ENCODE peak calls at places on chromosomes 3 and 15, in six cellular contexts. One of them, this sample, is unnamed. For H3K4me1, the result is how much of the 10 kb centered on the place peaks cover.

GRCh38 chr3:195900426-195901355 is 7.7 kb downstream of the TNK2 start:
- DNase-seq in colonic mucosa: no peak
- DNase-seq in SJSA1: no peak
- DNase-seq in heart right ventricle: peak
- DNase-seq in uterus: no peak
- DNase-seq in keratinocyte: no peak
- DNase-seq in this sample: peak

GRCh38 chr15:50150349-50150748 is 31.3 kb upstream of the ATP8B4 start:
- DNase-seq in SJSA1: no peak
- DNase-seq in colonic mucosa: no peak
- DNase-seq in heart right ventricle: no peak
- DNase-seq in uterus: no peak
- DNase-seq in keratinocyte: no peak
- DNase-seq in this sample: no peak

GRCh38 chr15:67444100-67444499 is 76.8 kb upstream of the C15orf61 start:
- DNase-seq in uterus: no peak
- DNase-seq in heart right ventricle: no peak
- DNase-seq in SJSA1: no peak
- DNase-seq in colonic mucosa: no peak
- DNase-seq in keratinocyte: no peak
- DNase-seq in this sample: no peak

GRCh38 chr15:89114974-89115373 is 26.7 kb downstream of the ABHD2 start:
- DNase-seq in keratinocyte: no peak
- DNase-seq in SJSA1: no peak
- DNase-seq in colonic mucosa: no peak
- DNase-seq in heart right ventricle: no peak
- DNase-seq in uterus: peak
- DNase-seq in this sample: peak

GRCh38 chr3:48826451-48826850 is 21.2 kb downstream of the PRKAR2A start:
- DNase-seq in uterus: no peak
- DNase-seq in keratinocyte: no peak
- DNase-seq in colonic mucosa: no peak
- DNase-seq in heart right ventricle: no peak
- DNase-seq in SJSA1: peak
- DNase-seq in this sample: no peak

GRCh38 chr15:33293619-33294309 is 17.0 kb upstream of the RYR3 start:
- DNase-seq in uterus: no peak
- DNase-seq in heart right ventricle: no peak
- DNase-seq in colonic mucosa: no peak
- DNase-seq in SJSA1: no peak
- DNase-seq in keratinocyte: no peak
- DNase-seq in this sample: no peak

GRCh38 chr3:25502233-25502632 is 74.2 kb downstream of the RARB start:
- DNase-seq in keratinocyte: no peak
- DNase-seq in SJSA1: no peak
- DNase-seq in heart right ventricle: no peak
- DNase-seq in colonic mucosa: no peak
- DNase-seq in uterus: no peak
- DNase-seq in this sample: no peak

GRCh38 chr3:46907271-46907670 is 29.8 kb downstream of the PTH1R start:
- DNase-seq in keratinocyte: no peak
- DNase-seq in colonic mucosa: no peak
- DNase-seq in heart right ventricle: no peak
- DNase-seq in uterus: no peak
- DNase-seq in SJSA1: no peak
- DNase-seq in this sample: no peak

GRCh38 chr15:91866971-91867372 is 13.5 kb downstream of the SLCO3A1 start:
- DNase-seq in heart right ventricle: peak
- DNase-seq in uterus: peak
- DNase-seq in colonic mucosa: no peak
- DNase-seq in keratinocyte: no peak
- DNase-seq in SJSA1: no peak
- DNase-seq in this sample: no peak

GRCh38 chr15:38878946-38879345 is 314.3 kb upstream of the RASGRP1 start:
- DNase-seq in keratinocyte: no peak
- DNase-seq in uterus: no peak
- DNase-seq in heart right ventricle: no peak
- DNase-seq in colonic mucosa: no peak
- DNase-seq in SJSA1: no peak
- DNase-seq in this sample: peak

GRCh38 chr3:13021141-13021933 is 51.9 kb downstream of the IQSEC1 start:
- DNase-seq in colonic mucosa: no peak
- DNase-seq in heart right ventricle: peak
- DNase-seq in SJSA1: no peak
- DNase-seq in uterus: no peak
- DNase-seq in keratinocyte: no peak
- DNase-seq in this sample: peak

GRCh38 chr3:193510154-193510553 is 44.5 kb downstream of the ATP13A4 start:
- DNase-seq in uterus: no peak
- DNase-seq in keratinocyte: no peak
- DNase-seq in heart right ventricle: no peak
- DNase-seq in SJSA1: no peak
- DNase-seq in colonic mucosa: no peak
- DNase-seq in this sample: no peak

GRCh38 chr3:159486580-159486979 is 502.1 kb upstream of the IL12A start:
- DNase-seq in heart right ventricle: no peak
- DNase-seq in uterus: no peak
- DNase-seq in SJSA1: no peak
- DNase-seq in keratinocyte: no peak
- DNase-seq in colonic mucosa: no peak
- DNase-seq in this sample: no peak

GRCh38 chr3:197994736-197995135 is 34.7 kb downstream of the LMLN start:
- DNase-seq in uterus: no peak
- DNase-seq in colonic mucosa: no peak
- DNase-seq in keratinocyte: no peak
- DNase-seq in heart right ventricle: no peak
- DNase-seq in SJSA1: no peak
- DNase-seq in this sample: no peak

GRCh38 chr3:197996855-197997254 is 36.8 kb downstream of the LMLN start:
- DNase-seq in keratinocyte: no peak
- DNase-seq in colonic mucosa: no peak
- DNase-seq in heart right ventricle: no peak
- DNase-seq in uterus: no peak
- DNase-seq in SJSA1: no peak
- DNase-seq in this sample: no peak

GRCh38 chr3:197997936-197998335 is 37.9 kb downstream of the LMLN start:
- DNase-seq in SJSA1: no peak
- DNase-seq in colonic mucosa: no peak
- DNase-seq in keratinocyte: no peak
- DNase-seq in uterus: no peak
- DNase-seq in heart right ventricle: no peak
- DNase-seq in this sample: no peak
- H3K4me3 ChIP-seq in SJSA1: no peak
- H3K4me3 ChIP-seq in colonic mucosa: no peak
- H3K4me3 ChIP-seq in keratinocyte: no peak
- H3K4me3 ChIP-seq in uterus: no peak
- H3K4me3 ChIP-seq in heart right ventricle: no peak
- H3K4me3 ChIP-seq in this sample: no peak

GRCh38 chr3:71313844-71314243 is 269.7 kb downstream of the FOXP1 start:
- DNase-seq in colonic mucosa: no peak
- DNase-seq in SJSA1: no peak
- DNase-seq in heart right ventricle: no peak
- DNase-seq in keratinocyte: no peak
- DNase-seq in uterus: no peak
- DNase-seq in this sample: no peak
- H3K27ac ChIP-seq in colonic mucosa: no peak
- H3K27ac ChIP-seq in SJSA1: no peak
- H3K27ac ChIP-seq in heart right ventricle: no peak
- H3K27ac ChIP-seq in keratinocyte: no peak
- H3K27ac ChIP-seq in uterus: no peak
- H3K27ac ChIP-seq in this sample: no peak

GRCh38 chr3:161275919-161276318 is 54.8 kb downstream of the NMD3 start:
- DNase-seq in keratinocyte: no peak
- DNase-seq in SJSA1: no peak
- DNase-seq in uterus: no peak
- DNase-seq in heart right ventricle: no peak
- DNase-seq in colonic mucosa: peak
- DNase-seq in this sample: no peak
- H3K4me1 ChIP-seq in keratinocyte: under half
- H3K4me1 ChIP-seq in SJSA1: under half
- H3K4me1 ChIP-seq in uterus: under half
- H3K4me1 ChIP-seq in heart right ventricle: under half
- H3K4me1 ChIP-seq in colonic mucosa: under half
- H3K4me1 ChIP-seq in this sample: under half

GRCh38 chr3:52679139-52679538 is 6.6 kb downstream of the PBRM1 start:
- DNase-seq in colonic mucosa: no peak
- DNase-seq in heart right ventricle: no peak
- DNase-seq in SJSA1: no peak
- DNase-seq in uterus: no peak
- DNase-seq in keratinocyte: no peak
- DNase-seq in this sample: no peak

GRCh38 chr3:52679811-52680210 is 5.9 kb downstream of the PBRM1 start:
- DNase-seq in heart right ventricle: no peak
- DNase-seq in colonic mucosa: no peak
- DNase-seq in keratinocyte: no peak
- DNase-seq in SJSA1: no peak
- DNase-seq in uterus: no peak
- DNase-seq in this sample: no peak

GRCh38 chr3:52682016-52682415 is 3.7 kb downstream of the PBRM1 start:
- DNase-seq in colonic mucosa: no peak
- DNase-seq in uterus: peak
- DNase-seq in heart right ventricle: no peak
- DNase-seq in keratinocyte: no peak
- DNase-seq in SJSA1: no peak
- DNase-seq in this sample: no peak

GRCh38 chr3:52683611-52684010 is 2.1 kb downstream of the PBRM1 start:
- DNase-seq in uterus: no peak
- DNase-seq in keratinocyte: no peak
- DNase-seq in heart right ventricle: peak
- DNase-seq in SJSA1: no peak
- DNase-seq in colonic mucosa: no peak
- DNase-seq in this sample: no peak

DNA sequence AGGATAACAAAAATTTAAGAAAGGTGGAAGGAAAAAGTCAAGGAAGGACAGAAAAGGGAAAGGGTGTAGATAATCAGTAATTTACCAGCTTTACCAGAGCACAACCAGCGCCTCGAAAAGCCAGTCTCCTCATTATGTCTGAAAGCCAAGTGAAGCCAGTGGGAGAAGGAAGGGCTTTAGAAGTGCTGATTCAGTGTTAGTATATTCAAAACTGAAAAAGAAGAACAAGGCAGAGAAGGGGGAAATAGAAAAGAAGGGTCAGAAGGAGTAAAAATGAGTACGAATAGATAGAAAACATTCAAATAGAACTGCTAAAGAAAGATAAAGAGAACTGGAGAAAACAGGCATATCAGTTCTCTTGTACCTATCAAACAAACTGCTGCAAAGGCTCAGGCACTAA is 4.1 kb downstream of the PBRM1 start:
- DNase-seq in colonic mucosa: no peak
- DNase-seq in keratinocyte: no peak
- DNase-seq in uterus: no peak
- DNase-seq in heart right ventricle: no peak
- DNase-seq in SJSA1: no peak
- DNase-seq in this sample: no peak
- H3K4me3 ChIP-seq in colonic mucosa: no peak
- H3K4me3 ChIP-seq in keratinocyte: no peak
- H3K4me3 ChIP-seq in uterus: no peak
- H3K4me3 ChIP-seq in heart right ventricle: no peak
- H3K4me3 ChIP-seq in SJSA1: no peak
- H3K4me3 ChIP-seq in this sample: no peak

GRCh38 chr15:100571592-100572167 is 30.3 kb downstream of the LINS1 start:
- DNase-seq in heart right ventricle: no peak
- DNase-seq in SJSA1: no peak
- DNase-seq in colonic mucosa: no peak
- DNase-seq in keratinocyte: no peak
- DNase-seq in uterus: no peak
- DNase-seq in this sample: no peak
- H3K27ac ChIP-seq in heart right ventricle: no peak
- H3K27ac ChIP-seq in SJSA1: no peak
- H3K27ac ChIP-seq in colonic mucosa: no peak
- H3K27ac ChIP-seq in keratinocyte: no peak
- H3K27ac ChIP-seq in uterus: no peak
- H3K27ac ChIP-seq in this sample: no peak

DNA sequence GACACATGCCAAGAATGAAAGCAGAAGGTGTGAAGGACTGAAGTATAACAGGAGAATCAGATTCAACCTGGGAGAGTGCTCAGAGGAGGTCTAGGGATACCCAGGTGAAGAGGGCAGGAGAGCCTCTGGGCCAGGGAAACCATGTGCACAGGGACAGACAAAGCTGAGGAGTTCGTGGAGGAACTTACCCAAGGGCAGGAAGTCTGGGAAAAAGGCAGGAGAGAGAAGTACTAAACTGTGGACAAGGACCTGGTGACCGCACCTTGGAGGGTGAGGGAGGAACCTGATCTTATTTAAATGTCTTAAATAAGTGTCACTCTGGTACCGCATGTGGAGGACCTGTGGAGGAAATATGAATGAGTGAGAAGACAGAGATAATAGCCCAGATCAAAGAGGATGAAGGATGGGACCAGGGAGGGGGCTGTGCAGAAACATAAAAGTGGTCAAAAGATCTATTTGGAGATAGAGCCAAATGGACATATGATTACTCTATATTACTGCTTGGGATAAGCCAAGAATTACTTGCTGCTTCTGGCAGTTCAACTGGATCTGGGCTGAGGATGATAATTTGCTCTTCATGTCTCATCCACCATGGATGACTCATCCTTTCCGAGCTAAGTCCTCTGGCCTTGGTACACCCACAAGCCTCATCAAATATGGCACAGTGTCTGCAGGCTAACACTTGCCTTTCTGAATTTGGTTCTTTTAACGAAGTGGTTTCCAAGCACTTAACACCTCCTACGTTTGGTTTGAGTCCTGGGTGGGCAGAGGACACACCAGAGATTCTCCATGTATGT is 116.9 kb upstream of the NMNAT3 start:
- DNase-seq in uterus: no peak
- DNase-seq in SJSA1: no peak
- DNase-seq in keratinocyte: no peak
- DNase-seq in heart right ventricle: no peak
- DNase-seq in colonic mucosa: no peak
- DNase-seq in this sample: no peak
- H3K4me1 ChIP-seq in uterus: under half
- H3K4me1 ChIP-seq in SJSA1: under half
- H3K4me1 ChIP-seq in keratinocyte: under half
- H3K4me1 ChIP-seq in heart right ventricle: under half
- H3K4me1 ChIP-seq in colonic mucosa: under half
- H3K4me1 ChIP-seq in this sample: under half

DNA sequence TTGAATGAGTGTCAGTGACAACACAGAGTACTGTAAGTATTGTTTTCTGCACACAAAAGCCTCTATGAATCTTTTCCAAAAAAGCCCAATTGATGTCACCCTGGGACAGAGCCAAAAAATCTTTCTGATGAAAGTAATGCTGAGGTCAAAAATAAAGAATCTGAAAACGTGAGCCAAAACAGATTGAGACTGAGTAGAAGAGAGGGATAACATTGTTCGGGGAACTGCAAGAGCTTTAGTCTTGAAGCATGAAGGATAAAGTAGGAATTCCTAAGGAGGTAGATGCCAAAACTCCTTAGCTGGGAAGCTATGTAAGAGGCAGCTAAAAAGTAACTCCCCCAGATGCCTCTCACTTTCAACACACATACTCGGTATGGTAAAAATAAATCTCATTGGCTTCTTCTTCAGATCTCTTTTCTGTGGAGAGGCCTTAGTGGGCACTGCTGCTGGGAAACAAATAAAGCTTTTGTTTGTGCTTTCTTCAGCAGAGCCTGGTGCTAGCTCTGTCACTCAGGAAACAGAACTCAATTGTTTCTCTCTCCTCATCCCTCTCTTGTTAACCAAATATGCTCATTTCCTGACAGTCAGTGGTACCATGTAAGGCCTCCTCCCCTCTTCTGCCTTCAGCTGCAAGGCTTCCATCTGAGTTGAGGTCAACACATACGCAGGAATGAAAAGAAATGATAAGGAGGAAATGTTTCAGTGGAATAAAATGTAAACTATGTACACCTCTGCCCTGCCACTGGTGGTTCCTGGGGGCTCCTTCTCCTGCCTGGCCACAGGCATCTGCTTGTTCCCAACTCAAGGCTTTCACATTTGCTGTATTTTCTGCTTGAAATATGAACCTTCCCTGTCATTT is 58.1 kb downstream of the CD200 start:
- DNase-seq in SJSA1: peak
- DNase-seq in colonic mucosa: no peak
- DNase-seq in uterus: no peak
- DNase-seq in heart right ventricle: no peak
- DNase-seq in keratinocyte: no peak
- DNase-seq in this sample: no peak
- H3K4me3 ChIP-seq in SJSA1: no peak
- H3K4me3 ChIP-seq in colonic mucosa: no peak
- H3K4me3 ChIP-seq in uterus: no peak
- H3K4me3 ChIP-seq in heart right ventricle: no peak
- H3K4me3 ChIP-seq in keratinocyte: no peak
- H3K4me3 ChIP-seq in this sample: no peak

This sample was measured in body of pancreas.